ENCODE peak calls at places on chromosome 22, in ten cellular contexts. H is ovary; W is smooth muscle cell of the brain vasculature; Y is EH; P is glutamatergic neuron; D is activated CD4-positive, alpha-beta memory T cell treated with anti-CD3 and anti-CD28 coated beads for 36 hours; I is LHCN-M2; L is iPS-NIHi11; U is psoas muscle; F is neural crest cell. T is an unnamed sample.

GRCh38 chr22:17957683-17958082 is 66.7 kb downstream of the MICAL3 start:
- DNase-seq in H (no peak), W (no peak), Y (no peak), P (no peak), D (no peak), I (no peak), L (no peak), U (no peak), F (no peak), T (no peak)

GRCh38 chr22:19176732-19177131 is 1.8 kb downstream of the SLC25A1 start:
- DNase-seq in H (no peak), W (no peak), Y (no peak), P (no peak), D (no peak), I (no peak), L (no peak), U (no peak), F (no peak), T (peak; percentile 82)

GRCh38 chr22:43238526-43239006 is 51.6 kb upstream of the TTLL12 start:
- DNase-seq in H (peak; percentile 64), W (no peak), Y (no peak), P (no peak), D (no peak), I (no peak), L (no peak), U (peak; percentile 61), F (no peak), T (no peak)

GRCh38 chr22:30604723-30605122 is 2.3 kb upstream of the TCN2 start:
- DNase-seq in H (no peak), W (no peak), Y (no peak), P (no peak), D (no peak), I (no peak), L (no peak), U (peak; percentile 7), F (no peak), T (no peak)

GRCh38 chr22:43198936-43199335 is 12.0 kb upstream of the TTLL12 start:
- DNase-seq in H (no peak), W (no peak), Y (no peak), P (no peak), D (no peak), I (no peak), L (no peak), U (no peak), F (no peak), T (no peak)

GRCh38 chr22:35678836-35679235 is 30.6 kb downstream of the APOL6 start:
- DNase-seq in H (no peak), W (no peak), Y (no peak), P (no peak), D (no peak), I (no peak), L (no peak), U (no peak), F (no peak), T (no peak)

GRCh38 chr22:23784215-23784732 is 2.5 kb upstream of the SMARCB1 start:
- DNase-seq in H (no peak), W (no peak), Y (peak; percentile 82), P (no peak), D (no peak), I (peak; percentile 82), L (no peak), U (no peak), F (no peak), T (peak; percentile 94)

GRCh38 chr22:27433585-27434190 is 367.9 kb downstream of the MN1 start:
- DNase-seq in H (no peak), W (no peak), Y (no peak), P (no peak), D (no peak), I (no peak), L (no peak), U (no peak), F (no peak), T (no peak)

GRCh38 chr22:24420072-24420976 is 7.1 kb upstream of the ADORA2A start:
- DNase-seq in H (no peak), W (no peak), Y (no peak), P (peak; percentile 19), D (no peak), I (no peak), L (no peak), U (peak; percentile 57), F (no peak), T (peak; percentile 85)

GRCh38 chr22:44403166-44403565 is 90.4 kb upstream of the SHISAL1 start:
- DNase-seq in H (peak; percentile 23), W (no peak), Y (no peak), P (no peak), D (no peak), I (no peak), L (no peak), U (peak; percentile 25), F (no peak), T (peak; percentile 66)

GRCh38 chr22:25334091-25334490 is 114.7 kb downstream of the CRYBB2 start:
- DNase-seq in H (no peak), W (no peak), Y (no peak), P (peak; percentile 85), D (peak; percentile 74), I (peak; percentile 39), L (peak; percentile 69), U (peak; percentile 62), F (peak; percentile 69), T (no peak)

GRCh38 chr22:19802881-19803735 is 42.5 kb downstream of the TBX1 start:
- DNase-seq in H (peak; percentile 16), W (no peak), Y (no peak), P (peak; percentile 17), D (no peak), I (no peak), L (no peak), U (peak; percentile 52), F (no peak), T (peak; percentile 65)

GRCh38 chr22:17117890-17118289 is 3.3 kb downstream of the TMEM121B start:
- DNase-seq in H (no peak), W (no peak), Y (no peak), P (no peak), D (peak; percentile 27), I (no peak), L (no peak), U (no peak), F (no peak), T (peak; percentile 15)